ENCODE peak calls at places on chromosomes 6 and 20, in four cellular contexts. J, C, D and E are unnamed samples.

GRCh38 chr6:12134991-12135390 is 122.9 kb downstream of the HIVEP1 start:
- DNase-seq in D (no peak), C (no peak), J (no peak), E (no peak)

GRCh38 chr20:11646359-11646758 is 271.3 kb upstream of the BTBD3 start:
- DNase-seq in D (no peak), J (peak), C (no peak), E (no peak)

GRCh38 chr6:69732640-69733039 is 64.2 kb downstream of the LMBRD1 start:
- DNase-seq in C (no peak), J (no peak), D (no peak), E (no peak)

GRCh38 chr6:157912326-157912725 is 69.3 kb upstream of the SYNJ2 start:
- DNase-seq in C (no peak), D (no peak), J (no peak), E (no peak)

GRCh38 chr6:15621203-15622044 is 41.4 kb downstream of the DTNBP1 start:
- DNase-seq in C (no peak), D (no peak), J (no peak), E (no peak)

GRCh38 chr6:46263709-46264091 is 92.9 kb upstream of the ENPP5 start:
- DNase-seq in C (no peak), D (no peak), J (no peak), E (no peak)

GRCh38 chr6:169427856-169428255 is 174.2 kb upstream of the THBS2 start:
- DNase-seq in D (no peak), C (no peak), J (no peak), E (no peak)

GRCh38 chr6:105553174-105553573 is 150.3 kb upstream of the PREP start:
- DNase-seq in D (no peak), J (no peak), C (peak), E (no peak)

GRCh38 chr6:131949615-131949908 is 1.6 kb downstream of the CCN2 start:
- DNase-seq in J (no peak), D (no peak), C (no peak), E (no peak)

GRCh38 chr20:37276494-37277252 is 12.8 kb upstream of the MANBAL start:
- DNase-seq in D (peak), J (peak), C (no peak), E (no peak)

GRCh38 chr20:43786885-43787284 is 60.1 kb upstream of the GTSF1L start:
- DNase-seq in C (no peak), D (no peak), J (no peak), E (no peak)

GRCh38 chr20:50320910-50321796 is 130.5 kb downstream of the CEBPB start:
- DNase-seq in D (peak), C (peak), J (peak), E (peak)

GRCh38 chr20:4987130-4987529 is 14.2 kb downstream of the SLC23A2 start:
- DNase-seq in D (no peak), J (no peak), C (no peak), E (no peak)

GRCh38 chr6:5126214-5126613 is 41.1 kb downstream of the PPP1R3G start:
- DNase-seq in D (peak), J (no peak), C (no peak), E (no peak)

GRCh38 chr6:20332441-20333006 is 69.2 kb upstream of the E2F3 start:
- DNase-seq in C (no peak), D (no peak), J (no peak), E (no peak)

GRCh38 chr20:46900068-46900467 is 5.4 kb downstream of the EYA2 start:
- DNase-seq in C (no peak), J (no peak), D (no peak), E (no peak)

GRCh38 chr20:1820137-1821074 is 74.8 kb upstream of the SIRPA start:
- DNase-seq in D (no peak), C (no peak), J (no peak), E (no peak)

GRCh38 chr6:157222201-157222981 is 100.9 kb downstream of the TMEM242 start:
- DNase-seq in D (no peak), C (no peak), J (no peak), E (no peak)

GRCh38 chr6:11207199-11207968 is 25.1 kb downstream of the NEDD9 start:
- DNase-seq in D (peak), C (peak), J (peak), E (peak)

GRCh38 chr20:56222201-56222600 is 26.3 kb upstream of the MC3R start:
- DNase-seq in D (no peak), J (no peak), C (peak), E (no peak)

GRCh38 chr6:69816569-69816968 is 19.8 kb upstream of the LMBRD1 start:
- DNase-seq in D (no peak), J (no peak), C (no peak), E (no peak)

GRCh38 chr6:119880840-119881239 is 531.3 kb upstream of the MAN1A1 start:
- DNase-seq in J (no peak), C (no peak), D (no peak), E (no peak)